ENCODE peak calls at places on chromosome 14, in seven cellular contexts. I is cardiac fibroblast, H is bronchial epithelial cell, C is GM23338, Z is upper lobe of right lung, Y is adrenal gland, L is PC-3. R is an unnamed sample.
A peak's percentile ranks its signal among the peaks of the same experiment; 100 is the strongest.

GRCh38 chr14:23327947-23328744 is 6.9 kb downstream of the PABPN1 start:
- DNase-seq in Z (no peak), H (peak; percentile 70), C (peak; percentile 86), I (peak; percentile 86), L (peak; percentile 79), Y (peak; percentile 70), R (peak; percentile 80)

GRCh38 chr14:32939254-32940065 is 781 bp downstream of the NPAS3 start:
- DNase-seq in H (no peak), Z (peak; percentile 75), I (peak; percentile 82), L (peak; percentile 63), C (peak; percentile 84), Y (peak; percentile 91), R (peak; percentile 39)

GRCh38 chr14:59358105-59358504 is 107.1 kb downstream of the GPR135 start:
- DNase-seq in Z (no peak), Y (peak; percentile 33), C (peak; percentile 87), H (peak; percentile 88), L (peak; percentile 99), I (peak; percentile 95), R (peak; percentile 86)

GRCh38 chr14:33347816-33348215 is 409.1 kb downstream of the NPAS3 start:
- DNase-seq in L (no peak), H (peak; percentile 57), I (peak; percentile 11), C (no peak), Y (no peak), Z (no peak), R (peak; percentile 29)

GRCh38 chr14:22797017-22797917 is 18.0 kb downstream of the SLC7A7 start:
- DNase-seq in C (peak; percentile 61), Y (no peak), L (no peak), I (no peak), Z (no peak), H (no peak), R (no peak)

GRCh38 chr14:77031680-77032482 is 3.4 kb upstream of the IRF2BPL start:
- DNase-seq in H (peak; percentile 57), Z (no peak), C (no peak), L (peak; percentile 67), Y (peak; percentile 42), I (peak; percentile 79), R (peak; percentile 59)

GRCh38 chr14:56633544-56633943 is 53.9 kb downstream of the TMEM260 start:
- DNase-seq in L (no peak), C (no peak), H (no peak), I (no peak), Y (no peak), Z (no peak), R (no peak)

GRCh38 chr14:90300649-90301048 is 31.1 kb downstream of the NRDE2 start:
- DNase-seq in H (no peak), I (peak; percentile 26), Y (no peak), C (no peak), Z (no peak), L (no peak), R (no peak)

GRCh38 chr14:32938719-32939253 is at the start of gene NPAS3:
- DNase-seq in Z (no peak), C (peak; percentile 30), I (peak; percentile 4), L (no peak), Y (peak; percentile 31), H (no peak), R (no peak)

GRCh38 chr14:45680531-45680930 is 427.5 kb upstream of the MIS18BP1 start:
- DNase-seq in Y (no peak), H (no peak), Z (no peak), C (no peak), I (no peak), L (peak; percentile 11), R (no peak)

GRCh38 chr14:63388766-63389431 is 70.2 kb upstream of the GPHB5 start:
- DNase-seq in I (peak; percentile 76), Y (peak; percentile 62), Z (peak; percentile 75), H (peak; percentile 44), C (peak; percentile 81), L (peak; percentile 78), R (peak; percentile 65)

GRCh38 chr14:89507521-89507920 is 90.5 kb upstream of the FOXN3 start:
- DNase-seq in C (no peak), Y (no peak), Z (no peak), L (peak; percentile 91), H (peak; percentile 96), I (peak; percentile 45), R (peak; percentile 86)

GRCh38 chr14:64502476-64503183 is 1.0 kb downstream of the ZBTB25 start:
- DNase-seq in L (peak; percentile 43), Z (no peak), H (peak; percentile 78), Y (peak; percentile 30), I (peak; percentile 17), C (peak; percentile 50), R (peak; percentile 85)

GRCh38 chr14:75805646-75806045 is 144.6 kb downstream of the TTLL5 start:
- DNase-seq in H (no peak), Y (no peak), C (no peak), L (no peak), I (no peak), Z (no peak), R (no peak)

GRCh38 chr14:67569011-67569650 is 30.9 kb downstream of the PIGH start:
- DNase-seq in C (peak; percentile 23), H (no peak), I (no peak), L (no peak), Z (peak; percentile 55), Y (no peak), R (no peak)

GRCh38 chr14:50347521-50347920 is 35.4 kb downstream of the DMAC2L start:
- DNase-seq in C (no peak), Z (no peak), Y (no peak), L (peak; percentile 86), H (peak; percentile 85), I (peak; percentile 73), R (peak; percentile 90)

GRCh38 chr14:68978550-68978911 is 571 bp downstream of the ACTN1 start:
- DNase-seq in Z (peak; percentile 91), L (peak; percentile 64), H (no peak), I (peak; percentile 55), C (peak; percentile 83), Y (peak; percentile 77), R (peak; percentile 52)

GRCh38 chr14:105470163-105470811 is 4.3 kb upstream of the CRIP2 start:
- DNase-seq in H (no peak), I (no peak), Y (no peak), L (no peak), C (peak; percentile 60), Z (no peak), R (no peak)

GRCh38 chr14:100589760-100590469 is 2.7 kb upstream of the BEGAIN start:
- DNase-seq in L (no peak), Y (peak; percentile 4), C (no peak), I (no peak), Z (no peak), H (no peak), R (no peak)

GRCh38 chr14:99129211-99129696 is 142.7 kb downstream of the BCL11B start:
- DNase-seq in L (no peak), H (no peak), I (no peak), C (no peak), Y (no peak), Z (peak; percentile 41), R (no peak)

GRCh38 chr14:72528059-72528950 is 365.6 kb downstream of the DPF3 start:
- DNase-seq in I (peak; percentile 20), Y (no peak), C (no peak), L (peak; percentile 31), H (no peak), Z (no peak), R (peak; percentile 21)

GRCh38 chr14:20458031-20458789 is 3.0 kb downstream of the PIP4P1 start:
- DNase-seq in L (no peak), Z (no peak), H (no peak), I (no peak), Y (no peak), C (peak; percentile 15), R (no peak)

GRCh38 chr14:72517736-72518135 is 376.2 kb downstream of the DPF3 start:
- DNase-seq in H (no peak), Y (no peak), L (no peak), C (no peak), I (no peak), Z (no peak), R (no peak)

GRCh38 chr14:97251423-97252155 is 454.4 kb downstream of the VRK1 start:
- DNase-seq in Y (no peak), H (no peak), I (no peak), L (peak; percentile 39), C (peak; percentile 71), Z (no peak), R (no peak)

GRCh38 chr14:103886304-103887169 is 39.2 kb upstream of the PPP1R13B start:
- DNase-seq in Y (no peak), I (peak; percentile 37), H (no peak), C (peak; percentile 80), Z (no peak), L (no peak), R (no peak)
- H3K4me3 ChIP-seq in Y (no peak overlapping the region), I (no peak overlapping the region), H (no peak overlapping the region), C (no peak overlapping the region), Z (no peak overlapping the region), L (no peak overlapping the region), R (no peak overlapping the region)

GRCh38 chr14:101775756-101776292 is 14.3 kb downstream of the PPP2R5C start:
- DNase-seq in H (no peak), L (no peak), C (no peak), I (no peak), Y (no peak), Z (no peak), R (no peak)
- TF ChIP-seq CTCF in H (no peak), L (no peak), C (no peak), I (no peak), Y (no peak), Z (no peak), R (no peak)

DNA sequence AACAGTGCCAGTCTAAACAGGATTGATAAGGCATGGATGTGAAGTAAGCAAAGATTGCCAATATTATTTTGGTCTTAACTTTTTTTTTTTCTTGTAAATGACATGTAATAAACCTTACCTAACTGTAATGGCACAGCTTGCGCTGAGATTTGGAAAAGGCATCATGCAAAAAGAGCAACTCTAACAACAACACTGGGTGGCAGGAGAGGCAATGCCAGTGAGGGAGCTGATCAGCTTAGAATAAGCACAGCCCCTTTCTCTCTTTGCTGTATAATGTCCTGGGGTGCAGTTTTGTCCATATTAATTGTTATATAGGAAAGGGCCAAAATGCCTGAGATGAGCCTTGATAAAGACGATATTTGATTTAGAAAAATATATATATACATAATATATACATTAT is 1589.7 kb upstream of the FLRT2 start:
- DNase-seq in Z (no peak), L (no peak), C (peak; percentile 2), I (peak; percentile 3), H (no peak), Y (no peak), R (no peak)
- H3K4me3 ChIP-seq in Z (no peak overlapping the region), L (no peak overlapping the region), C (no peak overlapping the region), I (no peak overlapping the region), H (no peak overlapping the region), Y (no peak overlapping the region), R (no peak overlapping the region)

DNA sequence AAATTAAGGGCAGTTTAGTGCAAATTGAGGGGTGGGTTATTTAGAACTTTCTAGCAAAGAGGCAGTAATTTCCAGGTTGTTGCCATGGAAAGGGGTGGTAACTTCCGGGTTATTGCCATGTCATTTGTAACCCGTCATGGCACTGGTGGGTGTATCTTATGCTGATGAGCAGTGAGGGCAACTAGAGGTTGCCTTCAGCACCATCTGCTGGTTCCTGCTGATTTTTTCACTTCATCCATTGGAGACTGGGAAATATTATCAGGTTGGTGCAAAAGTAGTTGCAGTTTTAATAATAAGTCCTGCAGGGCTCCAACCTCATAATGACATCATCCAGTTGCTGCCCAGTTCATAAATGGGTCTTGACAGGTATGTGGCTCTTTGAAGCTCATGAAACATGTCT is 24.4 kb upstream of the SERPINA4 start:
- DNase-seq in L (peak; percentile 5), Y (no peak), I (peak; percentile 12), H (peak; percentile 25), C (peak; percentile 47), Z (no peak), R (peak; percentile 4)
- TF ChIP-seq CTCF in L (no peak), Y (no peak), I (no peak), H (no peak), C (peak; percentile 55), Z (no peak), R (peak; percentile 13)

GRCh38 chr14:35155962-35156361 is 33.6 kb downstream of the PRORP start:
- DNase-seq in Y (no peak), L (peak; percentile 27), C (peak; percentile 2), Z (no peak), I (peak; percentile 52), H (peak; percentile 69), R (peak; percentile 70)
- H3K4me3 ChIP-seq in Y (no peak overlapping the region), L (no peak overlapping the region), C (no peak overlapping the region), Z (no peak overlapping the region), I (no peak overlapping the region), H (no peak overlapping the region), R (no peak overlapping the region)

R was measured in epithelial cell of esophagus.